ENCODE peak calls at places on chromosomes 1 and 21, in five cellular contexts. I is activated T-cell treated with anti-CD3 and anti-CD28 coated beads for 1 hour; Q is esophagus muscularis mucosa; M is stimulated activated CD8-positive, alpha-beta memory T cell treated with anti-CD3 and anti-CD28 coated beads, Interleukin-15, amount 100 ng/mL, for 4 hours; P is stimulated activated CD4-positive, alpha-beta T cell treated with anti-CD3 and anti-CD28 coated beads, Interleukin-4, amount 100 ng/mL, for 48 hours. K is an unnamed sample.

GRCh38 chr1:186740324-186740723 is 60.1 kb upstream of the PTGS2 start:
- DNase-seq in P (peak), Q (no peak), I (no peak), M (no peak), K (no peak)

GRCh38 chr1:181676269-181676668 is 193.0 kb downstream of the CACNA1E start:
- DNase-seq in Q (no peak), I (no peak), M (no peak), P (no peak), K (no peak)

GRCh38 chr21:31318971-31319370 is 25.1 kb downstream of the TIAM1 start:
- DNase-seq in M (no peak), Q (no peak), P (no peak), I (no peak), K (no peak)

GRCh38 chr1:178271471-178271870 is 177.6 kb downstream of the RASAL2 start:
- DNase-seq in I (no peak), P (no peak), M (no peak), Q (no peak), K (no peak)

GRCh38 chr1:231534703-231535159 is 6.3 kb downstream of the TSNAX start:
- DNase-seq in Q (no peak), P (no peak), M (no peak), I (no peak), K (no peak)

GRCh38 chr1:199279872-199280649 is 641.2 kb downstream of the PTPRC start:
- DNase-seq in P (no peak), M (no peak), I (no peak), Q (no peak), K (no peak)

GRCh38 chr1:94017155-94017829 is 103.7 kb downstream of the ABCA4 start:
- DNase-seq in P (no peak), Q (no peak), M (no peak), I (no peak), K (no peak)

GRCh38 chr1:6477039-6477820 is 11.3 kb upstream of the TNFRSF25 start:
- DNase-seq in M (no peak), P (no peak), I (no peak), Q (no peak), K (no peak)

GRCh38 chr1:100627018-100627716 is 89.2 kb downstream of the GPR88 start:
- DNase-seq in I (no peak), P (no peak), M (no peak), Q (no peak), K (no peak)

GRCh38 chr1:10901091-10901893 is 104.8 kb upstream of the CASZ1 start:
- DNase-seq in I (no peak), P (no peak), M (no peak), Q (no peak), K (no peak)

GRCh38 chr1:19310720-19311502 is 1.0 kb downstream of the AKR7A2 start:
- DNase-seq in I (no peak), M (no peak), Q (no peak), P (no peak), K (no peak)

GRCh38 chr1:162899422-162900168 is 38.6 kb upstream of the CCDC190 start:
- DNase-seq in Q (no peak), P (no peak), I (no peak), M (no peak), K (no peak)

GRCh38 chr1:116919802-116920201 is 10.1 kb downstream of the PTGFRN start:
- DNase-seq in P (no peak), Q (no peak), M (no peak), I (no peak), K (no peak)

GRCh38 chr1:20302093-20302471 is 11.4 kb downstream of the VWA5B1 start:
- DNase-seq in P (no peak), Q (no peak), M (no peak), I (no peak), K (no peak)

GRCh38 chr1:77536813-77537212 is 145.6 kb downstream of the ZZZ3 start:
- DNase-seq in Q (no peak), M (no peak), I (no peak), P (no peak), K (no peak)

GRCh38 chr1:7703321-7704213 is 67.5 kb upstream of the VAMP3 start:
- DNase-seq in I (no peak), Q (no peak), M (no peak), P (no peak), K (peak)

GRCh38 chr21:46098303-46099141 is 610 bp downstream of the COL6A2 start:
- DNase-seq in P (no peak), M (no peak), I (no peak), Q (peak), K (peak)

GRCh38 chr1:51444096-51444495 is 75.0 kb downstream of the EPS15 start:
- DNase-seq in P (no peak), Q (no peak), M (no peak), I (no peak), K (no peak)

GRCh38 chr1:160837558-160838205 is 25.0 kb downstream of the CD244 start:
- DNase-seq in Q (no peak), M (peak), I (peak), P (peak), K (no peak)

GRCh38 chr1:179926494-179927205 is 28.0 kb upstream of the CEP350 start:
- DNase-seq in P (no peak), M (no peak), I (no peak), Q (no peak), K (no peak)

GRCh38 chr1:103106426-103107321 is 1.6 kb downstream of the COL11A1 start:
- DNase-seq in M (no peak), I (no peak), Q (no peak), P (no peak), K (peak)

GRCh38 chr1:85672031-85672430 is 36.2 kb downstream of the ZNHIT6 start:
- DNase-seq in I (no peak), Q (no peak), M (no peak), P (no peak), K (no peak)

GRCh38 chr1:48817505-48818114 is 40.9 kb upstream of the BEND5 start:
- DNase-seq in Q (no peak), P (peak), I (no peak), M (no peak), K (peak)

GRCh38 chr1:225768662-225769426 is 8.8 kb upstream of the SRP9 start:
- DNase-seq in I (no peak), Q (no peak), M (no peak), P (no peak), K (no peak)

GRCh38 chr1:53346814-53347176 is 18.9 kb upstream of the LRP8 start:
- DNase-seq in M (no peak), I (no peak), Q (no peak), P (no peak), K (peak)

GRCh38 chr1:18283601-18284385 is 176.2 kb downstream of the IGSF21 start:
- DNase-seq in M (no peak), I (no peak), P (no peak), Q (no peak), K (no peak)

GRCh38 chr1:66283583-66284041 is 250.3 kb upstream of the SGIP1 start:
- DNase-seq in I (no peak), P (no peak), M (no peak), Q (no peak), K (no peak)

GRCh38 chr1:77639056-77639455 is 43.4 kb downstream of the ZZZ3 start:
- DNase-seq in P (no peak), I (no peak), M (no peak), Q (no peak), K (no peak)

GRCh38 chr1:21518774-21519455 is 9.7 kb downstream of the ALPL start:
- DNase-seq in I (no peak), Q (no peak), P (no peak), M (no peak), K (no peak)

GRCh38 chr1:203607169-203607873 is 19.3 kb upstream of the ATP2B4 start:
- DNase-seq in Q (no peak), I (peak), M (no peak), P (peak), K (no peak)

GRCh38 chr1:180953791-180954721 is 41.4 kb downstream of the KIAA1614 start:
- DNase-seq in P (peak), M (peak), I (peak), Q (no peak), K (no peak)

GRCh38 chr1:216721878-216722277 is 1.4 kb downstream of the ESRRG start:
- DNase-seq in Q (no peak), M (no peak), P (no peak), I (no peak), K (no peak)

GRCh38 chr1:29396438-29397255 is 160.3 kb downstream of the PTPRU start:
- DNase-seq in I (no peak), Q (peak), P (no peak), M (no peak), K (no peak)

GRCh38 chr1:153617677-153618076 is 1.6 kb upstream of the S100A14 start:
- DNase-seq in P (peak), Q (no peak), I (no peak), M (peak), K (peak)

GRCh38 chr1:89826594-89826993 is 5.8 kb downstream of the LRRC8D start:
- DNase-seq in Q (no peak), P (no peak), I (no peak), M (no peak), K (no peak)

GRCh38 chr1:226821719-226822085 is 48.7 kb upstream of the PSEN2 start:
- DNase-seq in P (no peak), M (no peak), Q (no peak), I (no peak), K (no peak)

GRCh38 chr1:94865369-94865768 is 45.2 kb downstream of the SLC44A3 start:
- DNase-seq in M (no peak), I (no peak), Q (no peak), P (no peak), K (no peak)